ENCODE peak calls at places on chromosomes 4 and X, in four cellular contexts. L is mucosa of descending colon, H is GM03348, S is fibroblast of mammary gland. U is an unnamed sample.

GRCh38 chr4:6923507-6923906 is 13.9 kb downstream of the TBC1D14 start:
- DNase-seq in L (no peak), H (no peak), S (no peak), U (no peak)

GRCh38 chr4:108244576-108244975 is 75.8 kb upstream of the LEF1 start:
- DNase-seq in L (no peak), H (no peak), S (no peak), U (no peak)

GRCh38 chr4:931194-931959 is 739 bp downstream of the GAK start:
- DNase-seq in L (no peak), H (peak; percentile 57), S (peak; percentile 74), U (peak; percentile 62)

GRCh38 chrX:17697191-17697590 is 40.1 kb upstream of the SCML1 start:
- DNase-seq in L (no peak), H (peak; percentile 12), S (peak; percentile 42), U (peak; percentile 36)

GRCh38 chr4:113757486-113757885 is 4.1 kb downstream of the CAMK2D start:
- DNase-seq in L (no peak), H (no peak), S (no peak), U (no peak)

GRCh38 chr4:19195696-19196095 is 1056.0 kb upstream of the SLIT2 start:
- DNase-seq in L (peak; percentile 18), H (no peak), S (no peak), U (no peak)

GRCh38 chr4:124304936-124305335 is 407.6 kb downstream of the ANKRD50 start:
- DNase-seq in L (no peak), H (no peak), S (peak; percentile 11), U (no peak)

GRCh38 chr4:98851806-98852205 is 77.1 kb downstream of the EIF4E start:
- DNase-seq in L (no peak), H (peak; percentile 49), S (no peak), U (peak; percentile 36)

GRCh38 chr4:122831515-122832196 is 5.0 kb downstream of the FGF2 start:
- DNase-seq in L (no peak), H (peak; percentile 30), S (peak; percentile 71), U (peak; percentile 28)

GRCh38 chr4:188221090-188221489 is 81.8 kb downstream of the TRIML1 start:
- DNase-seq in L (no peak), H (no peak), S (no peak), U (no peak)

GRCh38 chr4:89099034-89099433 is 12.3 kb upstream of the TIGD2 start:
- DNase-seq in L (no peak), H (no peak), S (peak; percentile 35), U (no peak)

GRCh38 chr4:92776080-92776479 is 472.3 kb downstream of the GRID2 start:
- DNase-seq in L (no peak), H (no peak), S (no peak), U (no peak)

GRCh38 chrX:103376118-103376978 is at the start of gene BEX3:
- DNase-seq in L (peak; percentile 56), H (peak; percentile 66), S (peak; percentile 58), U (peak; percentile 30)

GRCh38 chrX:43589735-43590515 is 66.2 kb upstream of the MAOA start:
- DNase-seq in L (no peak), H (no peak), S (peak; percentile 84), U (peak; percentile 15)

GRCh38 chr4:148795156-148795864 is 353.1 kb upstream of the NR3C2 start:
- DNase-seq in L (no peak), H (peak; percentile 13), S (no peak), U (no peak)

GRCh38 chrX:40719731-40720130 is 15.6 kb downstream of the MED14 start:
- DNase-seq in L (no peak), H (no peak), S (no peak), U (no peak)

GRCh38 chr4:40480291-40480690 is 145.2 kb downstream of the CHRNA9 start:
- DNase-seq in L (no peak), H (no peak), S (no peak), U (no peak)

GRCh38 chr4:169565606-169566351 is 46.6 kb downstream of the NEK1 start:
- DNase-seq in L (no peak), H (no peak), S (no peak), U (no peak)